ENCODE peak calls at places on chromosomes 16 and 17, in five cellular contexts. One of them, this sample, is unnamed.

GRCh38 chr16:17154981-17155380 is 315.8 kb downstream of the XYLT1 start:
- DNase-seq in mucosa of gallbladder: no peak
- DNase-seq in cardiac septum: no peak
- DNase-seq in neural progenitor cell: no peak
- DNase-seq in germinal center: no peak
- DNase-seq in this sample: no peak

GRCh38 chr17:5485270-5486205 is at the start of gene DERL2:
- DNase-seq in germinal center: peak
- DNase-seq in mucosa of gallbladder: no peak
- DNase-seq in cardiac septum: no peak
- DNase-seq in neural progenitor cell: peak
- DNase-seq in this sample: no peak

GRCh38 chr17:16479264-16479663 is 12.7 kb downstream of the LRRC75A start:
- DNase-seq in neural progenitor cell: no peak
- DNase-seq in cardiac septum: no peak
- DNase-seq in mucosa of gallbladder: no peak
- DNase-seq in germinal center: no peak
- DNase-seq in this sample: no peak

GRCh38 chr16:11105038-11105903 is 150.7 kb downstream of the SOCS1 start:
- DNase-seq in neural progenitor cell: no peak
- DNase-seq in cardiac septum: no peak
- DNase-seq in germinal center: peak
- DNase-seq in mucosa of gallbladder: peak
- DNase-seq in this sample: no peak

GRCh38 chr16:49075709-49076108 is 205.9 kb downstream of the CBLN1 start:
- DNase-seq in neural progenitor cell: no peak
- DNase-seq in germinal center: no peak
- DNase-seq in cardiac septum: no peak
- DNase-seq in mucosa of gallbladder: no peak
- DNase-seq in this sample: no peak

GRCh38 chr17:5951912-5952311 is 118.3 kb upstream of the WSCD1 start:
- DNase-seq in cardiac septum: no peak
- DNase-seq in mucosa of gallbladder: no peak
- DNase-seq in neural progenitor cell: no peak
- DNase-seq in germinal center: no peak
- DNase-seq in this sample: no peak

GRCh38 chr17:73990290-73990689 is 213.2 kb upstream of the RPL38 start:
- DNase-seq in germinal center: no peak
- DNase-seq in mucosa of gallbladder: no peak
- DNase-seq in neural progenitor cell: no peak
- DNase-seq in cardiac septum: no peak
- DNase-seq in this sample: no peak

GRCh38 chr17:38745545-38745944 is 2.6 kb downstream of the PCGF2 start:
- DNase-seq in cardiac septum: no peak
- DNase-seq in neural progenitor cell: no peak
- DNase-seq in germinal center: no peak
- DNase-seq in mucosa of gallbladder: no peak
- DNase-seq in this sample: no peak

GRCh38 chr17:61399131-61400057 is at the start of gene TBX2:
- DNase-seq in neural progenitor cell: peak
- DNase-seq in cardiac septum: no peak
- DNase-seq in mucosa of gallbladder: peak
- DNase-seq in germinal center: no peak
- DNase-seq in this sample: no peak

GRCh38 chr17:44928950-44929720 is 13.8 kb upstream of the GFAP start:
- DNase-seq in neural progenitor cell: no peak
- DNase-seq in germinal center: no peak
- DNase-seq in cardiac septum: peak
- DNase-seq in mucosa of gallbladder: no peak
- DNase-seq in this sample: no peak

GRCh38 chr16:57577691-57578224 is 35.3 kb downstream of the ADGRG5 start:
- DNase-seq in cardiac septum: no peak
- DNase-seq in mucosa of gallbladder: no peak
- DNase-seq in germinal center: no peak
- DNase-seq in neural progenitor cell: peak
- DNase-seq in this sample: no peak

GRCh38 chr17:32482568-32483320 is 4.0 kb upstream of the CDK5R1 start:
- DNase-seq in germinal center: no peak
- DNase-seq in cardiac septum: no peak
- DNase-seq in neural progenitor cell: no peak
- DNase-seq in mucosa of gallbladder: no peak
- DNase-seq in this sample: no peak

GRCh38 chr17:41546819-41547218 is 18.7 kb upstream of the KRT19 start:
- DNase-seq in cardiac septum: no peak
- DNase-seq in neural progenitor cell: no peak
- DNase-seq in germinal center: no peak
- DNase-seq in mucosa of gallbladder: no peak
- DNase-seq in this sample: no peak

GRCh38 chr17:40303706-40304450 is 5.1 kb upstream of the RARA start:
- DNase-seq in neural progenitor cell: no peak
- DNase-seq in germinal center: no peak
- DNase-seq in cardiac septum: peak
- DNase-seq in mucosa of gallbladder: no peak
- DNase-seq in this sample: no peak